ENCODE peak calls at places on chromosomes 12 and 14, in eight cellular contexts. N is H9, C is fibroblast of the aortic adventitia, A is WERI-Rb-1, H is epithelial cell of esophagus, U is cardiac muscle cell, F is A549, Q is astrocyte. R is an unnamed sample.

GRCh38 chr12:57452937-57453509 is 2.1 kb upstream of the INHBE start:
- DNase-seq in U (peak; percentile 88), N (peak; percentile 93), A (peak; percentile 92), Q (peak; percentile 47), H (peak; percentile 74), C (peak; percentile 81), F (peak; percentile 84), R (no peak)

GRCh38 chr14:101442451-101442850 is 118.8 kb upstream of the DIO3 start:
- DNase-seq in A (no peak), C (no peak), H (no peak), N (no peak), Q (peak; percentile 68), U (no peak), F (no peak), R (no peak)

GRCh38 chr12:10667581-10667980 is 6.3 kb downstream of the STYK1 start:
- DNase-seq in Q (no peak), N (no peak), F (no peak), C (no peak), H (no peak), A (no peak), U (no peak), R (no peak)

GRCh38 chr14:105092912-105093425 is 27.7 kb upstream of the GPR132 start:
- DNase-seq in N (peak; percentile 51), A (peak; percentile 75), F (peak; percentile 85), C (peak; percentile 42), U (peak; percentile 62), Q (peak; percentile 44), H (peak; percentile 60), R (peak; percentile 64)

GRCh38 chr12:81758421-81759214 is 532 bp downstream of the PPFIA2 start:
- DNase-seq in U (peak; percentile 47), N (peak; percentile 69), H (peak; percentile 6), A (peak; percentile 25), C (peak; percentile 13), F (peak; percentile 5), Q (peak; percentile 20), R (peak; percentile 45)

GRCh38 chr14:92929689-92930608 is 7.0 kb downstream of the CHGA start:
- DNase-seq in C (no peak), U (no peak), F (no peak), A (no peak), Q (no peak), H (no peak), N (no peak), R (no peak)

GRCh38 chr12:113145720-113146551 is 3.6 kb upstream of the CFAP73 start:
- DNase-seq in A (no peak), F (no peak), N (no peak), C (peak; percentile 62), U (no peak), Q (no peak), H (no peak), R (no peak)

GRCh38 chr12:131072446-131073230 is 118.9 kb downstream of the ADGRD1 start:
- DNase-seq in C (no peak), H (no peak), F (no peak), A (peak; percentile 49), U (no peak), N (peak; percentile 17), Q (no peak), R (no peak)

GRCh38 chr12:90908465-90908864 is 46.5 kb downstream of the CCER1 start:
- DNase-seq in H (peak; percentile 44), Q (peak; percentile 90), N (no peak), F (peak; percentile 10), U (no peak), A (no peak), C (peak; percentile 87), R (no peak)

GRCh38 chr12:8950702-8951478 is 1.4 kb upstream of the M6PR start:
- DNase-seq in U (no peak), A (no peak), N (no peak), H (no peak), Q (no peak), C (no peak), F (no peak), R (no peak)

GRCh38 chr12:121839106-121839992 is 19.3 kb downstream of the HPD start:
- DNase-seq in C (peak; percentile 97), N (peak; percentile 100), U (peak; percentile 99), F (peak; percentile 98), H (peak; percentile 98), A (no peak), Q (peak; percentile 86), R (peak; percentile 100)
- TF ChIP-seq CTCF in C (peak; percentile 55), N (peak; percentile 61), U (peak; percentile 38), F (no peak), H (peak; percentile 17), A (no peak), Q (no peak), R (no peak)

DNA sequence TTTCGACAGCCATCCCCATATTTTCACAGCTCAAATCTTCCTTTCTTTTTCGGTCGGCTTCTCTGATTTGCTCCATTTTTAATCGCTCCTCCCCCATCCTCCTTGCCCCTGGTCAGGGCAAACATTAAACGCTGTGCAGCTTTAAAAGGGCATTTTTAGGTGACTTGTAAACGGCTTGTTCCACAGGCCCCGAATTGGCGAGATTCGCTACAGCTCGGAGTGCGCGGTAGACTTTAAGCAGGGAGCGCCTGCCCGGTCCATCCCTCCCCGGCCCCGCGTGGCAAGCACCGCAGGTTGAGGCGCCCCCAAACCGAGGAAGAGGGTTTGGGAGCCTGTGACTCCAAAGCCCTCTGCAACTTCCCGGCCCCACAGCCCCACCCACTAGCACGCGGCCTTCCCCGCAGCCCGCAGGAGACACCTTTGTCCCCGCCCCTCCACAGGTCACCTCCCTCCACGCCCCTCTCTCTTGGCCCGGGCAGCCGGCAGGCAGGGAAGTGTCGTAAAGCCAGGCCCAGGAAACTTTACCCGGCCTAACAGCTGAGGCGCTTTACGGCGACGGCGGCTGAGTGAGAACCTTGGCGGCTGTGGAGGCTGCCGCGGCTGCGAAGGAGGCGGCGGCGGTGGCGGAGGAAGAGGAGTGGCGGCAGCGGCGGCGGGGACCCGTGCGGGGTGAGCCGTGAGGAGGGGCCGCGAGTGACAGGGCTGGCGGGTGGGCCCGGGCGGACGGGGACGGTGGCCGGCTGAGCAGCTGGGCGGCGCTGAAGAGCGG is at the start of gene NAA30:
- DNase-seq in Q (peak; percentile 94), A (peak; percentile 98), F (peak; percentile 96), U (peak; percentile 96), C (peak; percentile 92), N (peak; percentile 96), H (peak; percentile 97), R (peak; percentile 77)
- TF ChIP-seq CTCF in Q (no peak), A (no peak), F (no peak), U (no peak), C (no peak), N (no peak), H (no peak), R (no peak)

GRCh38 chr14:100104523-100105300 is 39.5 kb downstream of the EVL start:
- DNase-seq in Q (peak; percentile 46), A (no peak), C (peak; percentile 45), N (no peak), U (no peak), H (no peak), F (no peak), R (no peak)
- TF ChIP-seq CTCF in Q (no peak), A (peak; percentile 17), C (no peak), N (peak; percentile 49), U (no peak), H (no peak), F (no peak), R (no peak)

DNA sequence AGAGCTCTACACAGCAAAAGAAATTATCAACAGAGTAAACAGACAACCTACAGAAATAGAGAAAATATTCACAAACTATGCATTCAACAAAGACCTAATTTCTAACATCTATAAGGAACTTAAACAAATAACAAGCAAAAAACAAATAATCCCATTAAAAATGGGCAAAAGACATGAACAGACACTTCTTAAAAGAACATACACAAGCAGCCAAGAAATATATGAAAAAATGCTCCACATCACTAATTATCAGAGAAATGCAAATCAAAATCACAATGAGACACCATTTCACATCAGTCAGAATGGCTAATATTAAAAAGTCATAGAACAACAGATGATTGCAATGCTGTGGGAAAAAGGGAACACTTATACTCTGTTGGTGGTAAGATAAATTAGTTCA is 100.7 kb upstream of the LGR5 start:
- DNase-seq in N (no peak), F (no peak), U (no peak), A (no peak), Q (no peak), C (no peak), H (no peak), R (no peak)
- TF ChIP-seq CTCF in N (no peak), F (no peak), U (no peak), A (no peak), Q (no peak), C (no peak), H (no peak), R (no peak)

DNA sequence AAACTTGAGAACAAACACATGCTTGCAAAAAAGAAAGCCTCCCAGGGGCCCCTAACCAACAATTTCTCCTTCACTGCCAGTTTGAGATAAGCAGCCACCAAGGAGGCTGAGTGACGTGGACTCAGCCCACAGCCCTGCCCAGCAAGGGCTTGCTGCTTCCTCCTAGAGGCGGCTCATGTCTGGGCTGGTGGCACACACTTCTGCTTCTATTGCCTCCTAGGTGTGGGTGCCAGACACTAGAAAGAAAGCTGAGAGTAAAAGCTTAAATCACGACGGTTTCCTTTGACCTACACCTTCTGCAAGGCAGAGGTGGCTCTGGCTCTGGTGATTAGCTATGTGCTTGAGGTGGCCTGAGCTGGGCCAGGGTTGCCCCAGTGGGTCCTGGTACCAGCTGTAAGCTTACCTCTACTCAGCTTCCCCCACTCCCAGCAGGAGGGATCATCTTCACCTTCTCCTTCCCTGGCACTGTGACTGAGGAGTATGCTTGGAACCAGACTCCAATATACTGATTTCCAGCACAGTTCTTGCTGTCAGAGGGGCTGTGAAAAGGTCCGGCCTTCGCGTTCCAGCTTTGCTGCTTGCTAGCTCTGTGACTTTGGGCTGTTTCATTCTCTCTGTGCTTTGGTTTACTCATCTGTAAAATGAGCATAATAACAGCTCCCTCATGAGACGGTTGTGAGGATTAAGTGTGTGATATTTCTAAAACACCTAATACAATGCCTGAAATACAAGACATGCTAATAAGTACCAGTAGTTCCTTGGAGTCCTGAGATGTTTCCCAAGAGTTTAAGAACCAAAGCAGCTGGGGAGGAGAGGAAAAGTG is 89.7 kb upstream of the PARP11 start:
- DNase-seq in H (peak; percentile 26), F (no peak), U (peak; percentile 33), Q (no peak), N (peak; percentile 49), A (no peak), C (no peak), R (no peak)
- TF ChIP-seq CTCF in H (peak; percentile 21), F (no peak), U (no peak), Q (no peak), N (no peak), A (no peak), C (no peak), R (no peak)

GRCh38 chr12:132459270-132459669 is 30.7 kb upstream of the FBRSL1 start:
- DNase-seq in U (no peak), H (no peak), N (no peak), A (no peak), C (no peak), Q (no peak), F (no peak), R (no peak)

GRCh38 chr12:132458441-132459225 is 31.3 kb upstream of the FBRSL1 start:
- DNase-seq in A (no peak), F (no peak), Q (no peak), U (no peak), N (no peak), C (no peak), H (no peak), R (no peak)

GRCh38 chr12:132462778-132463177 is 27.2 kb upstream of the FBRSL1 start:
- DNase-seq in Q (no peak), F (no peak), C (no peak), U (no peak), A (no peak), N (no peak), H (no peak), R (no peak)

GRCh38 chr12:132461526-132461925 is 28.4 kb upstream of the FBRSL1 start:
- DNase-seq in F (no peak), C (no peak), U (no peak), Q (peak; percentile 12), N (no peak), H (no peak), A (no peak), R (no peak)

GRCh38 chr12:132460571-132460970 is 29.4 kb upstream of the FBRSL1 start:
- DNase-seq in F (peak; percentile 58), N (no peak), H (no peak), U (no peak), C (no peak), A (peak; percentile 58), Q (no peak), R (no peak)
- TF ChIP-seq CTCF in F (no peak), N (peak; percentile 74), H (no peak), U (peak; percentile 16), C (no peak), A (peak; percentile 60), Q (no peak), R (peak; percentile 20)

R was measured in mesothelial cell of epicardium.